ENCODE peak calls at places on chromosomes 1 and 21, in five cellular contexts. U is breast epithelium, W is fibroblast of lung, L is brain microvascular endothelial cell, B is astrocyte of the cerebellum. N is an unnamed sample.

GRCh38 chr1:11486610-11487009 is 7.7 kb downstream of the DISP3 start:
- DNase-seq in B (no peak), U (no peak), W (no peak), L (no peak), N (no peak)

GRCh38 chr1:248618878-248619277 is 16.0 kb downstream of the OR2T11 start:
- DNase-seq in W (peak), L (peak), B (no peak), U (peak), N (no peak)

GRCh38 chr21:22346576-22346975 is 1348.4 kb downstream of the NCAM2 start:
- DNase-seq in L (no peak), U (no peak), B (no peak), W (no peak), N (no peak)

GRCh38 chr1:51535006-51535592 is 16.0 kb upstream of the EPS15 start:
- DNase-seq in W (peak), U (peak), L (peak), B (peak), N (peak)

GRCh38 chr1:21200767-21201166 is 24.1 kb upstream of the EIF4G3 start:
- DNase-seq in W (no peak), B (no peak), U (no peak), L (peak), N (peak)

GRCh38 chr1:178126790-178127189 is 32.9 kb downstream of the RASAL2 start:
- DNase-seq in L (peak), U (no peak), W (peak), B (peak), N (peak)

GRCh38 chr1:155650231-155650757 is 38.3 kb downstream of the YY1AP1 start:
- DNase-seq in B (no peak), L (no peak), U (no peak), W (no peak), N (no peak)

GRCh38 chr1:5424802-5425201 is 567.4 kb downstream of the NPHP4 start:
- DNase-seq in U (no peak), B (no peak), W (no peak), L (no peak), N (no peak)

GRCh38 chr1:5720484-5720883 is 271.7 kb downstream of the NPHP4 start:
- DNase-seq in L (no peak), U (no peak), B (no peak), W (no peak), N (no peak)

GRCh38 chr21:32795802-32796489 is 24.4 kb upstream of the PAXBP1 start:
- DNase-seq in L (no peak), B (no peak), U (no peak), W (no peak), N (no peak)

GRCh38 chr1:180519846-180520245 is 17.5 kb upstream of the ACBD6 start:
- DNase-seq in B (no peak), U (no peak), L (no peak), W (no peak), N (no peak)

GRCh38 chr1:186044079-186044685 is 310.0 kb downstream of the HMCN1 start:
- DNase-seq in B (no peak), W (no peak), L (no peak), U (no peak), N (no peak)

GRCh38 chr21:29196664-29197052 is 66.2 kb downstream of the MAP3K7CL start:
- DNase-seq in U (no peak), L (no peak), B (no peak), W (no peak), N (no peak)

GRCh38 chr1:232413674-232414073 is 216.3 kb downstream of the SIPA1L2 start:
- DNase-seq in U (no peak), W (no peak), L (no peak), B (no peak), N (no peak)

GRCh38 chr1:116002781-116003455 is 26.6 kb downstream of the SLC22A15 start:
- DNase-seq in L (no peak), W (no peak), U (no peak), B (no peak), N (no peak)

GRCh38 chr1:159775716-159776115 is 5.0 kb upstream of the DUSP23 start:
- DNase-seq in U (no peak), W (no peak), B (no peak), L (no peak), N (no peak)

GRCh38 chr1:158113759-158114127 is 67.0 kb upstream of the CD1D start:
- DNase-seq in L (no peak), U (no peak), W (no peak), B (no peak), N (no peak)
- H3K4me3 ChIP-seq in L (peak), U (peak), W (no peak), B (peak), N (no peak)

GRCh38 chr1:119373465-119373864 is 4.9 kb downstream of the HAO2 start:
- DNase-seq in W (no peak), B (no peak), L (peak), U (no peak), N (no peak)

GRCh38 chr1:119371800-119372199 is 3.2 kb downstream of the HAO2 start:
- DNase-seq in W (no peak), U (no peak), B (no peak), L (no peak), N (no peak)

GRCh38 chr1:119374208-119374877 is 5.8 kb downstream of the HAO2 start:
- DNase-seq in B (no peak), U (no peak), L (peak), W (no peak), N (no peak)

GRCh38 chr1:119370748-119371147 is 2.2 kb downstream of the HAO2 start:
- DNase-seq in L (no peak), U (no peak), W (no peak), B (no peak), N (no peak)

DNA sequence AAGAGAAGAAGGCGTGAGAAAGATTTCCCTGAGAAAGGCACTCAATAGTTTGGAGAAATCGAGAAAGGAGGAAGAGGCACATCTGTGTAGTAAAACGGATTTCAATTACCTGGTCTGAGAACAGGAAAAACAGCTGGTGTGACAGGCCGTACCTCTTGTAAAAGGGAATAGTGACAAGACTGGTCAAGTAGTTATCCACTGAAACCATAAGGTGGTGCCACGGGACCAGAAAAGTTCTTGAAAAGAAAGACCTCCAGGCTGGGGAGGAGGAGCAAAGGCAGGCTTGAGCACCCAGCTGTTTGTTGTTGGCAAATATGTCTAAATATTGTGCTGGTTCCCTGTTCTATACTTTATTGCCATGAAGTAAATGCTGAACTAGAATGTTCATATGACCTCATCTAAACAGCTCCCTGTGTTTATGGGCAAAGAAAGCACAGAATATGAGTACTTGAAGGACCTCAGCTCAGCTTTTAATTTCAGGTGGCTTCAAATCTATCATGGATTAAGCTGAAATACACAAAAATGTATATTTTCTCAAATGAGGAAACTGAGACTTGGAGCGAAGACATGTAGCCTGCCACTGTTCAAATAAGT is 4.0 kb downstream of the HAO2 start:
- DNase-seq in U (no peak), W (peak), L (no peak), B (no peak), N (peak)
- TF ChIP-seq CTCF in U (no peak), W (no peak), L (peak), B (no peak), N (peak)

DNA sequence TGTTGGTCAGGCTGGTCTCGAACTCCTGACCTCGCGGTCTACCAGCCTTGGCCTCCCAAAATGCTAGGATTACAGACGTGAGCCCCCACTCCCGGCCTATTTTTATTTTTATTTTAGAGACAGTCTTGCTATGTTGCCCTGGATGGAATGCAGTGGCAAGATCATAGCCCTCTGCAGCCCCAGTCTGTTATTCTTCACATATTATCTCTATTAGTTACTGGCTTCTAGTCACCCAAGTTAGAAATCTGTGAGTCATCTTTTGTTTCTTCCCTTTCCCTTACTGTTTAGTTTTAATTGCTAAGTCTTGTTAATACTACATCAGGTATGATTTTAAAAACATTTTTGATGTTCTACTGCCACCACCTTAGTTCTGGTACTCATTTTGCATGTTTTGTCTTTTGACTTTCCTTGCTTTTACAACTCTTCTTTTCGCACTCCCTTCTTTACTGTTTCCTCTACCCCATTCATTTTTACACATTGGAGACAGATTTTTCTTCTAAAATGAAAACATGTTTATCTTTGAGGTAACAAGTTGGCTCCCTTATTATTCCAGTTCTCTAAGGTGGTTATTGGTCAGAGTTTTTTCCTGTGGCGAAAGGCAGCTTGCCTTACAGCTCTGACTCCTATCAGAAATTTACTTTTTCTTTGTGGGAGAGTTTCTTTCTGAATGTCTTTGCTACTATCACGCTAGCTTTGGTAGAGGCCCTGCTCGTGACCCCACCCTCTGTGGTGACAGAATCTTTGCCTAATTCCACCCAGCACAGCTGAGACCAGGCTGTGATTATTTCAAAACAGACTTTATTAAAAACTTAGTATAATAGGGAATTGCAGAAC is 19.5 kb downstream of the ZMYM4 start:
- DNase-seq in L (peak), U (no peak), W (peak), B (peak), N (peak)
- H3K4me3 ChIP-seq in L (no peak), U (no peak), W (no peak), B (no peak), N (no peak)

DNA sequence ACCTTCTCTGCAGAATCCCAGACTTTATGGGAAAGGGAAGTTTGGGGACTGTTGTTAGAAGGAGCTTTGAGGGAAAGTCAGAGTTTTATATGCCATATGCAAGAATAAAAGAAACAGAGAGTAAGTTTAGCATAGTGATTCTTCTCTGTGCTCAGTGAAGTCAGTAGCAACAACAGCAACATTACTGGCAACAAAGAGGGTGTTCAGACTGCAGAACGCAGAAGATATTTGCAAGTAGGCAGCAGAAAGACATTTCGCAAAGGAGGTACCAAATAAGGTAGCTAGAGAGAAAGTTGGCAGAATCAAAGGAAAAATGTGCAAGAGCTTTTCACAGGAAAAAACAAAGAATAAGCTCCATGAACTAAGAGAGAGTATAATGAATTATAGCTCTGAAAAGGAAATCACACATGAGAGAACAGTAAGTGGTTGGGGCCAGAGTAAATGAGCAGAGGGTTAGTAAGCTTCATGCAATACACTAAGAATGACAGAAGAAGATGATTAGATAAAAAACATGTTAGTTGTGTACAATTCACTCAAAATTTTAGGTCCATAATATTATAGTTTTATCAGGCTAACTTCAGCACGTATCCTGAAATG is 98.1 kb downstream of the NEGR1 start:
- DNase-seq in B (no peak), U (no peak), L (no peak), W (no peak), N (no peak)
- TF ChIP-seq CTCF in B (no peak), U (no peak), L (no peak), W (no peak), N (no peak)

DNA sequence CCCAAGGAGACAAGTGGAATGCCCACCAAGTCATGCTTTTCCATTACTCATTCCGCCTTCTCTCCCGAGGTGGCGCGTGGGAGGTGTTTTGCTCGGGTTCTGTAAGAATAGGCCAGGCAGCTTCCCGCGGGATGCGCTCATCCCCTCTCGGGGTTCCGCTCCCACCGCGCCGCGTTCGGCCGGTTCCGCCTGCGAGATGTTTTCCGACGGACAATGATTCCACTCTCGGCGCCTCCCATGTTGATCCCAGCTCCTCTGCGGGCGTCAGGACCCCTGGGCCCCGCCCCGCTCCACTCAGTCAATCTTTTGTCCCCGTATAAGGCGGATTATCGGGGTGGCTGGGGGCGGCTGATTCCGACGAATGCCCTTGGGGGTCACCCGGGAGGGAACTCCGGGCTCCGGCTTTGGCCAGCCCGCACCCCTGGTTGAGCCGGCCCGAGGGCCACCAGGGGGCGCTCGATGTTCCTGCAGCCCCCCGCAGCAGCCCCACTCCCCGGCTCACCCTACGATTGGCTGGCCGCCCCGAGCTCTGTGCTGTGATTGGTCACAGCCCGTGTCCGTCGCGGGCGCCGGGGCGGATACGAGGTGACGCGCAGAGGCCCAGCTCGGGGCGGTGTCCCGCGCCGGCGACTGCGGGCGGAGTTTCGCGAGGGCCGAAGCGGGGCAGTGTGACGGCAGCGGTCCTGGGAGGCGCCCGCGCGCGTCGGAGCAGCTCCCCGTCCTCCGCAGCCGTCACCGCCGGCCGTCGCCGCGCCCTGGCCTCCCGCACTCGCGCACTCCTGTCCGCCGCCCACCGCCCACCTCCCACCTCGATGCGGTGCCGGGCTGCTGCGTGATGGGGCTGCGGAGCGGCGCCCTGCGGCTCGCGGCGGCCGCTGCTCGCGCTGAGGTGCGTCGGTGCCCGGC is at the start of gene KIF1B:
- DNase-seq in L (peak), W (peak), B (peak), U (peak), N (peak)
- H3K4me3 ChIP-seq in L (peak), W (peak), B (peak), U (peak), N (peak)

GRCh38 chr1:54429838-54430237 is 23.6 kb upstream of the SSBP3 start:
- DNase-seq in U (no peak), B (no peak), L (no peak), W (no peak), N (no peak)

GRCh38 chr1:54421101-54421504 is 14.9 kb upstream of the SSBP3 start:
- DNase-seq in L (no peak), B (no peak), U (no peak), W (no peak), N (no peak)

GRCh38 chr1:54428838-54429513 is 22.8 kb upstream of the SSBP3 start:
- DNase-seq in W (no peak), B (no peak), U (no peak), L (no peak), N (peak)

GRCh38 chr1:54424398-54424797 is 18.2 kb upstream of the SSBP3 start:
- DNase-seq in W (no peak), L (no peak), B (no peak), U (no peak), N (no peak)

GRCh38 chr1:54425152-54425584 is 19.0 kb upstream of the SSBP3 start:
- DNase-seq in L (no peak), W (no peak), U (no peak), B (no peak), N (no peak)
- TF ChIP-seq CTCF in L (peak), W (peak), U (no peak), B (peak), N (peak)

GRCh38 chr21:36433011-36433709 is 46.8 kb downstream of the CLDN14 start:
- DNase-seq in L (no peak), W (no peak), U (no peak), B (no peak), N (no peak)

GRCh38 chr21:36428789-36429671 is 43.8 kb downstream of the CHAF1B start:
- DNase-seq in B (peak), L (no peak), W (peak), U (no peak), N (no peak)

GRCh38 chr21:36429672-36430546 is 44.7 kb downstream of the CHAF1B start:
- DNase-seq in L (peak), B (peak), U (peak), W (peak), N (peak)

GRCh38 chr21:36430841-36431240 is 45.6 kb downstream of the CHAF1B start:
- DNase-seq in W (no peak), L (peak), U (no peak), B (no peak), N (peak)

GRCh38 chr21:36431252-36431651 is 46.1 kb downstream of the CHAF1B start:
- DNase-seq in U (no peak), W (no peak), B (no peak), L (no peak), N (no peak)
- H3K4me3 ChIP-seq in U (no peak), W (no peak), B (no peak), L (no peak), N (no peak)

GRCh38 chr1:984476-984814 is 2.6 kb upstream of the PERM1 start:
- DNase-seq in B (no peak), L (no peak), W (no peak), U (no peak), N (no peak)
- TF ChIP-seq CTCF in B (no peak), L (no peak), W (no peak), U (no peak), N (no peak)

GRCh38 chr21:27475363-27475955 is 508.6 kb upstream of the ADAMTS5 start:
- DNase-seq in L (no peak), W (no peak), B (no peak), U (no peak), N (no peak)
- H3K4me3 ChIP-seq in L (no peak), W (no peak), B (no peak), U (no peak), N (no peak)